ENCODE peak calls at places on chromosomes 3 and 15, in four cellular contexts. One of them, this sample, is unnamed.
A peak's percentile ranks its signal among the peaks of the same experiment; 100 is the strongest.

GRCh38 chr3:119616056-119616455 is 18.4 kb downstream of the PLA1A start:
- DNase-seq in CD8-positive, alpha-beta T cell: no peak
- DNase-seq in Panc1: no peak
- DNase-seq in IMR-90: no peak
- DNase-seq in this sample: no peak

GRCh38 chr3:138043266-138044029 is 33.5 kb downstream of the CLDN18 start:
- DNase-seq in CD8-positive, alpha-beta T cell: no peak
- DNase-seq in Panc1: no peak
- DNase-seq in IMR-90: peak; percentile 93
- DNase-seq in this sample: peak; percentile 92

GRCh38 chr3:57659810-57660439 is 33.0 kb downstream of the DENND6A start:
- DNase-seq in CD8-positive, alpha-beta T cell: no peak
- DNase-seq in Panc1: no peak
- DNase-seq in IMR-90: no peak
- DNase-seq in this sample: peak; percentile 7

GRCh38 chr15:60589728-60590127 is 110.8 kb upstream of the ICE2 start:
- DNase-seq in CD8-positive, alpha-beta T cell: no peak
- DNase-seq in Panc1: no peak
- DNase-seq in IMR-90: peak; percentile 21
- DNase-seq in this sample: no peak

GRCh38 chr3:71589132-71589531 is 5.6 kb upstream of the FOXP1 start:
- DNase-seq in CD8-positive, alpha-beta T cell: no peak
- DNase-seq in Panc1: no peak
- DNase-seq in IMR-90: no peak
- DNase-seq in this sample: no peak

GRCh38 chr3:17891139-17891850 is 148.9 kb upstream of the TBC1D5 start:
- DNase-seq in CD8-positive, alpha-beta T cell: no peak
- DNase-seq in Panc1: no peak
- DNase-seq in IMR-90: peak; percentile 8
- DNase-seq in this sample: peak; percentile 43

GRCh38 chr3:69309810-69310209 is 76.1 kb downstream of the FRMD4B start:
- DNase-seq in CD8-positive, alpha-beta T cell: no peak
- DNase-seq in Panc1: no peak
- DNase-seq in IMR-90: peak; percentile 26
- DNase-seq in this sample: peak; percentile 64

GRCh38 chr3:137692803-137693431 is 71.2 kb upstream of the SOX14 start:
- DNase-seq in CD8-positive, alpha-beta T cell: no peak
- DNase-seq in Panc1: no peak
- DNase-seq in IMR-90: no peak
- DNase-seq in this sample: peak; percentile 1

GRCh38 chr3:153244961-153245360 is 82.9 kb downstream of the RAP2B start:
- DNase-seq in CD8-positive, alpha-beta T cell: no peak
- DNase-seq in Panc1: no peak
- DNase-seq in IMR-90: peak; percentile 82
- DNase-seq in this sample: peak; percentile 75

GRCh38 chr3:57434041-57434440 is 110.1 kb downstream of the DNAH12 start:
- DNase-seq in CD8-positive, alpha-beta T cell: no peak
- DNase-seq in Panc1: no peak
- DNase-seq in IMR-90: peak; percentile 28
- DNase-seq in this sample: peak; percentile 50

GRCh38 chr15:66743703-66744536 is 41.9 kb downstream of the SMAD6 start:
- DNase-seq in CD8-positive, alpha-beta T cell: no peak
- DNase-seq in Panc1: no peak
- DNase-seq in IMR-90: no peak
- DNase-seq in this sample: no peak

GRCh38 chr15:57596978-57597377 is 5.3 kb downstream of the MYZAP start:
- DNase-seq in CD8-positive, alpha-beta T cell: no peak
- DNase-seq in Panc1: no peak
- DNase-seq in IMR-90: no peak
- DNase-seq in this sample: no peak

GRCh38 chr3:130950641-130951040 is 56.8 kb downstream of the ATP2C1 start:
- DNase-seq in CD8-positive, alpha-beta T cell: no peak
- DNase-seq in Panc1: no peak
- DNase-seq in IMR-90: peak; percentile 78
- DNase-seq in this sample: peak; percentile 39

GRCh38 chr15:80662756-80663553 is 32.2 kb upstream of the ABHD17C start:
- DNase-seq in CD8-positive, alpha-beta T cell: no peak
- DNase-seq in Panc1: no peak
- DNase-seq in IMR-90: no peak
- DNase-seq in this sample: no peak

GRCh38 chr3:156474560-156475389 is 80.1 kb downstream of the SSR3 start:
- DNase-seq in CD8-positive, alpha-beta T cell: no peak
- DNase-seq in Panc1: no peak
- DNase-seq in IMR-90: no peak
- DNase-seq in this sample: no peak

GRCh38 chr15:31366169-31366734 is 39.6 kb downstream of the KLF13 start:
- DNase-seq in CD8-positive, alpha-beta T cell: no peak
- DNase-seq in Panc1: no peak
- DNase-seq in IMR-90: no peak
- DNase-seq in this sample: peak; percentile 49

GRCh38 chr15:75198560-75199346 is 2.9 kb upstream of the C15orf39 start:
- DNase-seq in CD8-positive, alpha-beta T cell: no peak
- DNase-seq in Panc1: no peak
- DNase-seq in IMR-90: peak; percentile 49
- DNase-seq in this sample: peak; percentile 40

GRCh38 chr3:67884345-67884744 is 229.9 kb upstream of the SUCLG2 start:
- DNase-seq in CD8-positive, alpha-beta T cell: no peak
- DNase-seq in Panc1: no peak
- DNase-seq in IMR-90: no peak
- DNase-seq in this sample: no peak

GRCh38 chr15:100252359-100252758 is 89.4 kb downstream of the ADAMTS17 start:
- DNase-seq in CD8-positive, alpha-beta T cell: no peak
- DNase-seq in Panc1: no peak
- DNase-seq in IMR-90: no peak
- DNase-seq in this sample: no peak

GRCh38 chr3:178369006-178369405 is 167.2 kb upstream of the KCNMB2 start:
- DNase-seq in CD8-positive, alpha-beta T cell: no peak
- DNase-seq in Panc1: no peak
- DNase-seq in IMR-90: no peak
- DNase-seq in this sample: no peak

GRCh38 chr3:192026656-192027055 is 565.7 kb downstream of the PYDC2 start:
- DNase-seq in CD8-positive, alpha-beta T cell: no peak
- DNase-seq in Panc1: no peak
- DNase-seq in IMR-90: no peak
- DNase-seq in this sample: no peak

GRCh38 chr15:91801836-91802534 is 51.5 kb upstream of the SLCO3A1 start:
- DNase-seq in CD8-positive, alpha-beta T cell: no peak
- DNase-seq in Panc1: no peak
- DNase-seq in IMR-90: no peak
- DNase-seq in this sample: no peak

GRCh38 chr15:83475551-83475950 is 28.4 kb downstream of the SH3GL3 start:
- DNase-seq in CD8-positive, alpha-beta T cell: no peak
- DNase-seq in Panc1: no peak
- DNase-seq in IMR-90: peak; percentile 12
- DNase-seq in this sample: peak; percentile 8

GRCh38 chr3:13265507-13265906 is 154.6 kb downstream of the NUP210 start:
- DNase-seq in CD8-positive, alpha-beta T cell: no peak
- DNase-seq in Panc1: no peak
- DNase-seq in IMR-90: no peak
- DNase-seq in this sample: no peak

GRCh38 chr3:61532739-61533500 is 28.5 kb upstream of the PTPRG start:
- DNase-seq in CD8-positive, alpha-beta T cell: no peak
- DNase-seq in Panc1: no peak
- DNase-seq in IMR-90: no peak
- DNase-seq in this sample: no peak

GRCh38 chr3:61538486-61538885 is 22.9 kb upstream of the PTPRG start:
- DNase-seq in CD8-positive, alpha-beta T cell: no peak
- DNase-seq in Panc1: no peak
- DNase-seq in IMR-90: no peak
- DNase-seq in this sample: no peak

GRCh38 chr3:61541694-61542093 is 19.7 kb upstream of the PTPRG start:
- DNase-seq in CD8-positive, alpha-beta T cell: no peak
- DNase-seq in Panc1: no peak
- DNase-seq in IMR-90: no peak
- DNase-seq in this sample: no peak

GRCh38 chr3:61535826-61536225 is 25.5 kb upstream of the PTPRG start:
- DNase-seq in CD8-positive, alpha-beta T cell: no peak
- DNase-seq in Panc1: no peak
- DNase-seq in IMR-90: no peak
- DNase-seq in this sample: no peak

GRCh38 chr3:61537366-61537765 is 24.0 kb upstream of the PTPRG start:
- DNase-seq in CD8-positive, alpha-beta T cell: no peak
- DNase-seq in Panc1: no peak
- DNase-seq in IMR-90: no peak
- DNase-seq in this sample: no peak
- H3K4me3 ChIP-seq in CD8-positive, alpha-beta T cell: no peak overlapping the region
- H3K4me3 ChIP-seq in Panc1: no peak overlapping the region
- H3K4me3 ChIP-seq in IMR-90: no peak overlapping the region
- H3K4me3 ChIP-seq in this sample: no peak overlapping the region

DNA sequence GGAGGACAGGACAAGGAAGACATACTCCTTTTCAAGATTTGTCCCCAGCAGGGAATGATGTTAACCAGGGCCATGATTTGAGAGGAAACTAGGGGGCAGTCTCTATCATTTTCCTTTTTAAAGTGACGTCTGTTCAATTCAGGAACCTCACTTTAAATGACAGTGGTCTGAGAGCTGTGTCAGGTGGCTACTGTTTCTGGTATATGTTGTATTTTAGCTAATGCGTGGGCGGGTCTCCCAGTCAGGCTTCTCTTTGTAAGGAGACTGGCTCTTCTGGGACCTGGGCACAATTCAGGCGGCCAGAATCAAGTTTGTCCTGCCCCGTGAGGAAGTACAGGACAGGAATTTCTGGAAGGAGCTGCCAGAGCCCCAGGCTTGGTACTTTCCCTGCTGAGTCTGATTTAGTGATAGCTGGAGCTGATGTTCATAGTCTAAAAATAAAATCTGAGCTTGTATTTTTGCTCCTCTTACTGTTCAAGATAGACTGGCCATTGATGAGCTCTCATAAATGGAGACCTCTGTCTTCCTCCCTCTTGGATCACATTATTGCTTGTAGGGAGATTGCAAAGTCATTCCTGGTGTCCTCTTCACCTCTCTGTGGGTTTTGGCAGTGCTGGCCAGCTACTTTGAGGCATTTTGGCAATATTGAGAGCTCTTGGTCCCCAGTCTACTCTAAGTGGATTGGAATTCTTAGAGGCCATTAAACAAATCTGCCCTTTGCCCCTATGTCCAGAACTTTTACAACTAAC is 25.6 kb downstream of the SQOR start:
- DNase-seq in CD8-positive, alpha-beta T cell: no peak
- DNase-seq in Panc1: no peak
- DNase-seq in IMR-90: peak; percentile 28
- DNase-seq in this sample: peak; percentile 57
- TF ChIP-seq CTCF in CD8-positive, alpha-beta T cell: no peak
- TF ChIP-seq CTCF in Panc1: no peak
- TF ChIP-seq CTCF in IMR-90: no peak
- TF ChIP-seq CTCF in this sample: peak; percentile 13

DNA sequence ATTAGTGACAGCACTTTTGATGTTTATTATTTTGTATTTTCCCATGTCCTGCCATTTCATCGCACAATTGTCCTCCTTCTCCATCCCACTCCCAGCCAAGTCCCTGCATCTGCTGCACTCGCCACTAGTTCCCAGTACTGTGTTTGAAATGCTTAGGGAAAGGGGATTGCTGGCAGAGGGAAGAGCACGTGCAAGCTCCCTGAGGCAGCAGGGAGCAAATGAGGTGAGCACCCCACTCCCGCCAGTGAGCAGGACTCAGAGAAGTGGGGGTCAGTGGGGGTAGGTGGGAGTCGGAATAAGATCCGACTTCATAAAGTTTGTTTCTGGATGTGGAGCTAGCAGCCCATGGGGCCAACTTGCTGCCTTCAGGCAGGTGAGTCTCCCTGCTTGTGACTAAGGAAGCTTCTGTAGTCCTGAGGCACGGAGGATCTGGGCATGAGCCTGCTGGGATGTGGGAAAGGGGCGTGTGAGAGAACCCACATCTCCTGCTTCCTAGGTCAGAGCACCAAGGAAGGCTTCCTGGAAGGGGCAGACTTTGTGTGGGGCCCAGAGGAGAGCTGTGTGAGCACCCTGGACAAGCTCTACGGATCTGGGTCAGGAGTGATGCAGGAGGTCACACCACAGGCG is 99.7 kb upstream of the TLE3 start:
- DNase-seq in CD8-positive, alpha-beta T cell: no peak
- DNase-seq in Panc1: no peak
- DNase-seq in IMR-90: no peak
- DNase-seq in this sample: no peak
- H3K4me3 ChIP-seq in CD8-positive, alpha-beta T cell: no peak overlapping the region
- H3K4me3 ChIP-seq in Panc1: no peak overlapping the region
- H3K4me3 ChIP-seq in IMR-90: no peak overlapping the region
- H3K4me3 ChIP-seq in this sample: no peak overlapping the region

GRCh38 chr3:101814835-101815234 is 34.5 kb upstream of the NFKBIZ start:
- DNase-seq in CD8-positive, alpha-beta T cell: no peak
- DNase-seq in Panc1: no peak
- DNase-seq in IMR-90: no peak
- DNase-seq in this sample: no peak

GRCh38 chr3:101811875-101812274 is 32.9 kb downstream of the NXPE3 start:
- DNase-seq in CD8-positive, alpha-beta T cell: no peak
- DNase-seq in Panc1: no peak
- DNase-seq in IMR-90: no peak
- DNase-seq in this sample: no peak

GRCh38 chr3:101816215-101817149 is 32.8 kb upstream of the NFKBIZ start:
- DNase-seq in CD8-positive, alpha-beta T cell: no peak
- DNase-seq in Panc1: no peak
- DNase-seq in IMR-90: no peak
- DNase-seq in this sample: no peak

GRCh38 chr3:101812895-101813294 is 33.9 kb downstream of the NXPE3 start:
- DNase-seq in CD8-positive, alpha-beta T cell: no peak
- DNase-seq in Panc1: no peak
- DNase-seq in IMR-90: no peak
- DNase-seq in this sample: no peak

DNA sequence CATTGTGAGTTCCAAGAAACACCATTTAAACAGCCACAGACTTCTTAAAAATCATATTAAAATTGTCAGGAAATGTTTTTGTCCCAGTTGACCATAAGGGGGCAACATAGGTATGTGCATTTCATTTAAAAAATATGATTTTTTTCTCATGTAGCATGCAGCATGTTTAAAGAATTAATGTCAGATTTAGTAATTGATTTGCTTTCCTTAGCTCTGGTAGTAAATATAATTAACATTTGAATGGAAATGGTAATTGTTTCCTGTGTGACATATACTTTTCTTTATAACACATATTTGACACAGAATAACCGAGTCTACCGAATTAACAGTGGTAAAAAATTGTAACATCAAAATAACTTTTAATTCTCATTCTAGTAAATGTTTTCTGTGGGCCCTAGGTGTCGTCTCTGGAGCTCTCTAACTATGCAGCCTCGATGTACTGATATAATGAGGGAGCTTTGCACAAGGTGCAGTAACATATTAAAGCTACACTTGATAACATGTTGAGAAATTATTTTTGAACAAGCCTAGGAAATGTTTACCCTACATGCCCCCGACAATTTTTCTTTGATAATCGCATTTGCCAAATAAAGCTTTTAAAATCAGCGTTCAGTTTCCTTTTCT is 34.9 kb downstream of the NXPE3 start:
- DNase-seq in CD8-positive, alpha-beta T cell: no peak
- DNase-seq in Panc1: no peak
- DNase-seq in IMR-90: peak; percentile 54
- DNase-seq in this sample: peak; percentile 49
- TF ChIP-seq CTCF in CD8-positive, alpha-beta T cell: peak; percentile 77
- TF ChIP-seq CTCF in Panc1: peak; percentile 70
- TF ChIP-seq CTCF in IMR-90: peak; percentile 68
- TF ChIP-seq CTCF in this sample: peak; percentile 62

GRCh38 chr15:39781967-39782292 is 711 bp downstream of the FSIP1 start:
- DNase-seq in CD8-positive, alpha-beta T cell: no peak
- DNase-seq in Panc1: no peak
- DNase-seq in IMR-90: no peak
- DNase-seq in this sample: no peak
- H3K4me3 ChIP-seq in CD8-positive, alpha-beta T cell: peak overlapping the region; percentile 71
- H3K4me3 ChIP-seq in Panc1: peak overlapping the region; percentile 93
- H3K4me3 ChIP-seq in IMR-90: peak overlapping the region; percentile 93
- H3K4me3 ChIP-seq in this sample: peak overlapping the region; percentile 51